ENCODE peak calls at places on chromosomes 13 and 19, in nine cellular contexts. O, X, N, S, B, E, L, K and P are unnamed samples. For H3K27me3, the result is how much of the 10 kb centered on the place peaks cover.

GRCh38 chr19:48489608-48490216 is 20.5 kb downstream of the CYTH2 start:
- DNase-seq in B (peak), E (peak), N (no peak), L (peak), K (peak), S (peak), X (peak), O (peak), P (peak)

GRCh38 chr13:52345631-52346251 is 60.2 kb downstream of the THSD1 start:
- DNase-seq in O (no peak), S (no peak), N (no peak), L (no peak), X (no peak), K (no peak), B (no peak), E (no peak), P (no peak)

GRCh38 chr13:45500492-45501174 is 35.9 kb downstream of the COG3 start:
- DNase-seq in L (no peak), E (peak), B (no peak), S (peak), O (no peak), K (peak), X (no peak), N (no peak), P (no peak)

GRCh38 chr19:4380254-4380727 is 20.1 kb downstream of the SH3GL1 start:
- DNase-seq in L (peak), K (no peak), S (no peak), N (peak), O (no peak), X (peak), B (peak), E (no peak), P (peak)

GRCh38 chr13:94993608-94994007 is 281.3 kb upstream of the SOX21 start:
- DNase-seq in K (no peak), B (no peak), S (no peak), O (no peak), E (no peak), X (no peak), N (no peak), L (no peak), P (no peak)

GRCh38 chr19:2462635-2463421 is 6.1 kb upstream of the LMNB2 start:
- DNase-seq in X (peak), L (no peak), K (peak), B (peak), N (peak), E (peak), O (peak), S (peak), P (peak)

GRCh38 chr19:48683349-48683748 is 10.5 kb upstream of the NTN5 start:
- DNase-seq in E (peak), N (no peak), S (peak), K (no peak), X (peak), B (peak), O (no peak), L (no peak), P (peak)

GRCh38 chr19:33157906-33158305 is 26.0 kb downstream of the WDR88 start:
- DNase-seq in B (no peak), E (no peak), N (no peak), S (no peak), L (no peak), X (no peak), O (no peak), K (no peak), P (no peak)

GRCh38 chr13:80428344-80429096 is 87.6 kb upstream of the SPRY2 start:
- DNase-seq in N (no peak), B (no peak), E (no peak), X (no peak), O (no peak), K (no peak), L (no peak), S (no peak), P (no peak)

GRCh38 chr19:12664406-12665280 is 1.9 kb downstream of the MAN2B1 start:
- DNase-seq in N (no peak), X (no peak), L (no peak), K (peak), S (no peak), O (no peak), B (no peak), E (no peak), P (no peak)

GRCh38 chr19:3404324-3405260 is 38.2 kb downstream of the NFIC start:
- DNase-seq in L (no peak), O (peak), N (peak), S (peak), B (peak), K (no peak), E (peak), X (peak), P (peak)

GRCh38 chr19:17170538-17171297 is 44.4 kb upstream of the USE1 start:
- DNase-seq in L (no peak), K (no peak), N (no peak), X (no peak), B (no peak), O (no peak), S (no peak), E (no peak), P (no peak)

GRCh38 chr13:37069597-37070103 is 10.2 kb upstream of the SUPT20H start:
- DNase-seq in N (no peak), X (no peak), L (no peak), S (no peak), O (no peak), K (no peak), B (no peak), E (no peak), P (no peak)

GRCh38 chr13:69683921-69684663 is 423.5 kb upstream of the ATXN8OS start:
- DNase-seq in B (no peak), E (no peak), S (no peak), N (no peak), K (no peak), X (no peak), O (no peak), L (no peak), P (no peak)

GRCh38 chr13:48749699-48750473 is 96.2 kb downstream of the CYSLTR2 start:
- DNase-seq in N (peak), L (peak), K (peak), B (peak), S (peak), X (peak), E (peak), O (peak), P (peak)

GRCh38 chr13:31278874-31279273 is 79.1 kb downstream of the B3GLCT start:
- DNase-seq in O (no peak), B (no peak), X (no peak), N (no peak), E (no peak), L (no peak), S (no peak), K (no peak), P (no peak)

GRCh38 chr19:41325947-41326706 is 16.2 kb downstream of the CCDC97 start:
- DNase-seq in S (peak), K (no peak), B (no peak), O (no peak), N (peak), L (peak), X (no peak), E (peak), P (no peak)

GRCh38 chr13:105735269-105735668 is 800.2 kb downstream of the EFNB2 start:
- DNase-seq in K (no peak), E (no peak), X (no peak), B (no peak), N (no peak), O (no peak), L (no peak), S (no peak), P (no peak)

GRCh38 chr19:54608205-54608604 is 14.8 kb downstream of the LILRA1 start:
- DNase-seq in L (no peak), N (no peak), E (no peak), B (no peak), O (no peak), K (no peak), X (no peak), S (no peak), P (no peak)

GRCh38 chr19:44737238-44738160 is 11.0 kb upstream of the BCL3 start:
- DNase-seq in O (no peak), X (no peak), B (no peak), N (no peak), L (no peak), E (no peak), K (no peak), S (peak), P (no peak)

GRCh38 chr13:71056581-71056980 is 810.4 kb downstream of the DACH1 start:
- DNase-seq in L (no peak), O (no peak), B (no peak), E (no peak), N (no peak), X (no peak), S (no peak), K (peak), P (no peak)

GRCh38 chr19:10636304-10636972 is 11.1 kb downstream of the SLC44A2 start:
- DNase-seq in O (no peak), K (no peak), E (no peak), X (no peak), B (no peak), L (no peak), S (no peak), N (no peak), P (peak)

GRCh38 chr13:113724780-113725315 is 34.2 kb upstream of the TMEM255B start:
- DNase-seq in E (peak), S (peak), L (peak), K (peak), B (peak), X (peak), N (peak), O (peak), P (peak)

GRCh38 chr13:24626449-24626848 is 53.8 kb upstream of the ATP12A start:
- DNase-seq in X (no peak), B (no peak), S (no peak), L (peak), O (no peak), E (no peak), K (no peak), N (no peak), P (no peak)

GRCh38 chr19:8367327-8368001 is 3.5 kb downstream of the ANGPTL4 start:
- DNase-seq in B (peak), N (peak), E (peak), L (no peak), X (peak), K (peak), O (peak), S (peak), P (peak)

GRCh38 chr19:54448037-54448773 is 794 bp upstream of the LENG8 start:
- DNase-seq in S (peak), L (no peak), N (no peak), B (peak), E (peak), K (peak), O (peak), X (peak), P (peak)

GRCh38 chr13:24618219-24618955 is 61.8 kb upstream of the ATP12A start:
- DNase-seq in N (no peak), S (no peak), E (no peak), X (no peak), K (no peak), O (no peak), B (no peak), L (peak), P (no peak)

GRCh38 chr13:110352735-110353134 is 45.7 kb downstream of the COL4A2 start:
- DNase-seq in X (no peak), K (no peak), S (no peak), N (peak), E (no peak), L (no peak), O (no peak), B (no peak), P (no peak)
- H3K27ac ChIP-seq in X (no peak), K (no peak), S (no peak), N (peak), E (no peak), L (no peak), O (no peak), B (peak), P (no peak)

DNA sequence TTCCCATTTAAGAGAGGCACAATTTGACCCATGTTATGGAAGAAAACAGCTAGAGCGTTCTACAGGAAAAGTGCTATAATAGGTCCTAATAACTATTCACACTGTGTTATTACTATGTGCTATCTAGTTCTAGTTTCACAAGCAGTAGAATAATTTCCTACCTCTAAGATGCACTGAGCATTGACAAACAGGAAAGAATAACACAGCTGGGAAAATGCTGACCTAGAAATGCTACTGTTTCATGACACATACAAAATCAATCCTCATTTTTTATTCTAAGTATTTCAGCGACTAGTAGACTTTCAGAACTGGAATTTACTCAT is 259.5 kb downstream of the ITGBL1 start:
- DNase-seq in B (no peak), S (no peak), O (no peak), K (no peak), L (no peak), N (no peak), E (peak), X (no peak), P (no peak)
- H3K27me3 ChIP-seq in B (under half), S (under half), O (under half), K (under half), L (under half), N (under half), E (under half), X (under half), P (under half)

GRCh38 chr13:93183302-93183701 is 43.3 kb upstream of the GPC6 start:
- DNase-seq in B (no peak), N (no peak), O (no peak), L (no peak), E (no peak), X (no peak), K (peak), S (no peak), P (no peak)

GRCh38 chr13:93182406-93182805 is 44.2 kb upstream of the GPC6 start:
- DNase-seq in E (no peak), S (no peak), X (no peak), K (no peak), L (no peak), N (no peak), O (no peak), B (no peak), P (no peak)

DNA sequence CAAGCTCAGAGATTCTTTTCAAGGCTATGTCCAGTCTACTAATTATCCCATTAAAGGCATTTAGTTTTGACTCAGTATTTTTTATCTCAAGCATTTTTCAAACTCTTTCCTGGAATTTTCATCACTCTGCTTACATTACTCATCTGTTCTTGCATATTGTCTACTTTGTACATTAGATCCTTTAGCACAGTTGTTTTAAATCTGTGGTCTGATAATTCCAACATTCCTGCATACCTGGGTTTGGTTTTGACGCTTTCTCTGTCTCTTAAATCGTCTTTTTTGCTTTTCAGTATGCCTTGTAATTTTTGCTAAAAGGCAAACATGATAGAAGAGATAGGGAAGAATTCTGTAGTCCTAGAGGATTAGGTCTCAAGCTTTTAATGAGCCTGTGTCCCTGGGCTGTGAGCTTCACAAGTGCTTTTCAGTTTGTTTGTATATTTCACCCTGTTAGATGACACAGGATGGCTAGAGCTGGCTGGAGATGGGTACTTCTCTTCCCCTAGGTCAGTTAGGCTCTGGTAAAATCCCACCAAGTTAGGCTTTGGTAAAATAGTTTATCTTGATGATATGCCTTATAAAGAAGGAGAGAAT is 46.1 kb upstream of the GPC6 start:
- DNase-seq in N (no peak), X (no peak), B (no peak), E (peak), K (no peak), L (no peak), S (no peak), O (no peak), P (no peak)
- H3K4me3 ChIP-seq in N (no peak), X (no peak), B (no peak), E (no peak), K (no peak), L (no peak), S (no peak), O (no peak), P (no peak)

GRCh38 chr13:112058519-112058873 is 8.5 kb upstream of the SOX1 start:
- DNase-seq in N (no peak), L (no peak), X (no peak), B (no peak), E (no peak), S (no peak), K (no peak), O (no peak), P (no peak)

GRCh38 chr13:112057736-112058518 is 9.0 kb upstream of the SOX1 start:
- DNase-seq in S (no peak), N (no peak), L (no peak), B (no peak), X (no peak), E (no peak), K (no peak), O (no peak), P (no peak)

GRCh38 chr13:112056739-112057433 is 10.1 kb upstream of the SOX1 start:
- DNase-seq in O (no peak), L (no peak), K (no peak), N (no peak), E (no peak), S (no peak), B (no peak), X (no peak), P (no peak)

GRCh38 chr13:112056284-112056727 is 10.6 kb upstream of the SOX1 start:
- DNase-seq in N (no peak), K (no peak), O (no peak), S (no peak), X (no peak), B (no peak), L (no peak), E (no peak), P (no peak)

DNA sequence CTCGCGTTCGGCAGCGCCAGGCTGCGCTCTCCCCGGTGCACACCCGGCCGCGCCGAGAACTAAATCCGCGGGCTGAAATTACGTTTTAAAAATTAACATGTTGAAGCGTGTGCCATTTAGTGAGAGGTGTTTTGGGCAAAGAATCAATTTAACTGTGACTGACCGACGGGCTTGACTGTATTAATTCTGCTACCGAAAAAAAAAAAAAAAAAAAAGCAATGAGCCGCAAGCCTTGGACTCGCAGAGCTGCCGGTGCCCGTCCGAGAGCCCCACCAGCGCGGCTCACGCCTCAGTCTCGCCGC is 9.6 kb upstream of the SOX1 start:
- DNase-seq in K (no peak), L (no peak), B (no peak), O (no peak), N (no peak), S (no peak), X (no peak), E (no peak), P (no peak)
- H3K27ac ChIP-seq in K (no peak), L (no peak), B (no peak), O (no peak), N (no peak), S (no peak), X (no peak), E (no peak), P (no peak)

DNA sequence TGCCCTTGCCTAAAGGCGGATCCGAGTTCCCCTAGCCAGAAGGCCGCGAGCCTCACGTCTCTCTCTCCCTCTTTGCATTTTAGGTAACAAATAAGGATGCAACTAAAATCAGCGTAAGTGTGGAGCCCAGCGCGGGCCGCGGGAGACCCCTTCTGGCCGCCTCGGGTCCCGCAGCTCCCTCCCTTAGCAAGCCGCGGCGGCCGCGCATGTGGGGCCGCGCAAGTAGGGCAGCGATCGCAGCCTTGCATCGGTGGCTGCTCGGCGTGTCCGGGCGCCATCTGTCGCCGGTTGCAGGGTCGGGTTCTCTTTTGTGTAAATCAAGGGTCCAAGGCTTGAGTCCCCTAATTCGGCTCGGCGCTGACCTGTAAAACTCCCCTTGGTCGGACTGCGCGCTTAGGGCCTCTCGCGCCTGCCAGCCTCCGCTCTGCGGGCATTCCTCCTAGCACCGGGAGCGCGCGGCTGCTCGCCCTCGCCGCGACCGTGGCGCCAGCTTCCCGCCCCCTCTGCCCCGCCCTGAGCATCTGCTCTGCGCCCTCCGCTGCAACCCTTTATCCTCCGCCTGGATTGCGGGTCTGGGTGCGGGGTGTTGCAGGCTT is 2.7 kb downstream of the VSTM2B start:
- DNase-seq in E (peak), X (peak), O (no peak), K (peak), L (peak), N (no peak), B (peak), S (peak), P (peak)
- H3K27me3 ChIP-seq in E (under half), X (half or more), O (under half), K (under half), L (under half), N (half or more), B (half or more), S (half or more), P (under half)

DNA sequence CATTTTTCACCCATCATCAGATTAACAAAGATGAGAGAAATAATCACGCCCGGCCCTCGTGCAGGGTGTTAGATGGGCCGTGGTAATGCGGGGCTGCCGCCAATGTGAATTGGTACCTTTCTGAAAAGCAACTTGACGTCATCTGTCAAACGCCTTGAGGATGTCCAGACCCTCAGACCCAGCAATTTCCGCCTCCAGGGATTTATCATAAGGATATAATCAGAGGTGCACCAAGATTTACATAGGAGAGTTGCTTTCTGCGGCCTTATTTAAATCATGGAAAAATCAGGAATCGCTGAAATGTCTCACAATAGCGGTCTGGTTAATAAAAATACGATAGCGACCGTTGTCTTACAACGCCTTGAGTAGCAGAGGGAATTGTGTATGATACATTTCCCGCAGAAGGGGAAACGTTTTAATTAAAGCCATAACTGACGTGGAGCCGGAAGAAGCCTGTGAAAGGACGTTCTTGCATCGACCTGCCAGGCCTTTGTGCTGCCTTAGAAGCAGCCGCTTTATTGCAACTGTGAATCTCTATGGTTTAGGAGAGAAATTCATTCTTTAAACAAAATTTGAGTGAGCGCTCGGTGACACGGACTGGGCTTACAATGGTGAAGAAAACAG is 32.3 kb upstream of the NDUFS7 start:
- DNase-seq in B (no peak), N (no peak), X (no peak), K (no peak), O (no peak), L (no peak), E (no peak), S (no peak), P (no peak)
- H3K4me3 ChIP-seq in B (no peak), N (no peak), X (no peak), K (no peak), O (no peak), L (no peak), E (no peak), S (no peak), P (no peak)